ENCODE peak calls at places on chromosomes 5 and 9, in ten cellular contexts. K, R, G, T, X, J, L, V, W and N are unnamed samples.

GRCh38 chr5:109857405-109858031 is 167.8 kb downstream of the MAN2A1 start:
- DNase-seq in V (no peak), W (no peak), K (no peak), T (no peak), L (no peak), R (no peak), J (peak; percentile 18), G (no peak), X (no peak), N (no peak)

GRCh38 chr5:18944771-18945170 is 1043.2 kb downstream of the CDH18 start:
- DNase-seq in G (no peak), K (no peak), J (no peak), V (no peak), T (no peak), L (no peak), W (no peak), X (no peak), R (no peak), N (no peak)

GRCh38 chr5:58793888-58794287 is 211.0 kb downstream of the RAB3C start:
- DNase-seq in W (no peak), G (no peak), T (no peak), L (no peak), R (no peak), X (no peak), J (no peak), K (no peak), V (no peak), N (no peak)

GRCh38 chr9:36163049-36163839 is 5.9 kb upstream of the CCIN start:
- DNase-seq in K (no peak), R (no peak), T (no peak), L (peak; percentile 86), G (no peak), V (peak; percentile 68), X (no peak), J (no peak), W (no peak), N (no peak)

GRCh38 chr9:109303900-109304299 is 17.0 kb downstream of the EPB41L4B start:
- DNase-seq in J (no peak), K (no peak), T (no peak), G (no peak), W (no peak), L (no peak), X (no peak), V (no peak), R (no peak), N (no peak)

GRCh38 chr5:10652606-10653005 is 88.7 kb downstream of the ANKRD33B start:
- DNase-seq in W (no peak), K (no peak), X (no peak), R (no peak), G (no peak), L (no peak), T (no peak), V (no peak), J (no peak), N (no peak)

GRCh38 chr5:160442824-160443431 is 21.3 kb downstream of the PTTG1 start:
- DNase-seq in W (no peak), L (no peak), J (no peak), R (no peak), G (no peak), K (no peak), T (no peak), X (no peak), V (no peak), N (peak; percentile 46)

GRCh38 chr9:124479947-124480620 is 27.1 kb downstream of the NR5A1 start:
- DNase-seq in W (no peak), L (no peak), V (no peak), J (no peak), R (no peak), T (no peak), G (no peak), X (no peak), K (no peak), N (no peak)

GRCh38 chr9:104269996-104270963 is 176.2 kb downstream of the SMC2 start:
- DNase-seq in V (no peak), J (no peak), T (no peak), L (no peak), X (no peak), G (no peak), W (no peak), K (no peak), R (no peak), N (no peak)

GRCh38 chr9:136991993-136992818 is at the start of gene PAXX:
- DNase-seq in W (peak; percentile 87), J (peak; percentile 93), G (peak; percentile 91), R (no peak), X (peak; percentile 90), L (peak; percentile 85), T (peak; percentile 88), V (peak; percentile 94), K (peak; percentile 71), N (peak; percentile 92)

GRCh38 chr5:16871746-16872339 is 64.2 kb downstream of the MYO10 start:
- DNase-seq in J (no peak), K (no peak), L (no peak), X (no peak), G (no peak), V (no peak), W (no peak), R (no peak), T (no peak), N (no peak)